ENCODE peak calls at places on chromosomes 11 and 22, in four cellular contexts. X is AG10803, R is transverse colon, P is Calu3. E is an unnamed sample.

GRCh38 chr22:22666307-22667091 is 22.1 kb downstream of the GGTLC2 start:
- DNase-seq in P (peak), R (peak), X (peak), E (no peak)

GRCh38 chr22:39997939-39998726 is 3.4 kb downstream of the FAM83F start:
- DNase-seq in P (peak), X (no peak), R (peak), E (no peak)

GRCh38 chr11:102345923-102346322 is 1.1 kb upstream of the BIRC2 start:
- DNase-seq in R (no peak), X (peak), P (peak), E (no peak)

GRCh38 chr22:40436460-40437431 is 66.4 kb downstream of the SGSM3 start:
- DNase-seq in X (peak), P (peak), R (peak), E (no peak)

GRCh38 chr11:115170133-115170815 is 333.9 kb downstream of the CADM1 start:
- DNase-seq in R (peak), X (peak), P (peak), E (no peak)

GRCh38 chr11:61057615-61058014 is 44.7 kb upstream of the CD5 start:
- DNase-seq in X (no peak), P (no peak), R (no peak), E (no peak)

GRCh38 chr11:32615422-32615821 is 31.8 kb downstream of the EIF3M start:
- DNase-seq in P (no peak), R (no peak), X (peak), E (no peak)

GRCh38 chr22:39463931-39464390 is 7.1 kb downstream of the MGAT3 start:
- DNase-seq in X (peak), R (no peak), P (no peak), E (no peak)

GRCh38 chr22:25448435-25449051 is 115.9 kb upstream of the GRK3 start:
- DNase-seq in P (peak), R (no peak), X (peak), E (no peak)

GRCh38 chr22:45842141-45842831 is 134.7 kb downstream of the WNT7B start:
- DNase-seq in R (no peak), P (no peak), X (peak), E (no peak)

GRCh38 chr11:65726660-65727059 is 6.1 kb upstream of the RNASEH2C start:
- DNase-seq in R (no peak), X (no peak), P (no peak), E (no peak)
- TF ChIP-seq CTCF in R (no peak), X (no peak), P (no peak), E (no peak)

DNA sequence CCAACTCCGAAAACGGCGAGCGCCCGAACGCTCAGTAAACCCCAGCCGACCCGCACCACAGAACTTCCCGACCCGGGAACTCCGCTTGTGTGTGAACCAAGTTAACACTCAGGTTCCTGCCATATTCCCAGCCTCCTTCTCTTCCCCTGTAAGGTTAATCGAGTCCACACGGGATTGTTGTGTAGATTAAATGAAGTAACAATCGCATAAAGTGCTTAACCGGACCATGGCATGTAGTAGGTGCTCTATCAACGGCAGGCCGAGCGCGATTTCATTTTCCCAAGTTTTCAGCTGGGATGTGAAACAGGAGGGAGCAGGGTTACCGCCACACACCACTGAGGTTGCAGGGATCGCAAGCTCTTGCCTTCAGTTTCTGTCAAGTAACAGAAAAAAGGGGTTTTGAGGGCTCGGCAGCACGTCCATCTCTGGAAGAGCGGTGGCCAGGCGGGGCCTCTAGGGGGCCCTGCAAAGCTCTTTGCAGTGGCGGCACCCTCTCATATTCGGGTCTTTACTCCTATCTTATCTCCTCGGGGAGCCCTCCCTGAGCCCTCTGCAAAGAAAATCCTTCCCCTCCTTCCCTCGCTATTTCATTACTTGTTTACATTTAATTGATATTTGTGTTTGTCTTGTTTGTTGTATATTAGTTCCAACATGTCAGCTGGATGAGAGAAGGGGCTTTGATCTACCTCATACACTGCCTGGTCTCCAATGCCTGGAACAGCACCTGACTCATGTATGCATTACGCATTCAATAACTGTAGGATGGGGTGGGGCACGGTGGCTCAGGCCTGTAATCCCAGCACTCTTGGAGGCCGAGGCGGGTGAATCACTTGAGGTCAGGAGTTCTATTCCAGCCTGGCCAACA is 792 bp upstream of the PLEKHA7 start:
- DNase-seq in X (no peak), P (peak), R (peak), E (no peak)
- TF ChIP-seq CTCF in X (peak), P (peak), R (peak), E (no peak)

DNA sequence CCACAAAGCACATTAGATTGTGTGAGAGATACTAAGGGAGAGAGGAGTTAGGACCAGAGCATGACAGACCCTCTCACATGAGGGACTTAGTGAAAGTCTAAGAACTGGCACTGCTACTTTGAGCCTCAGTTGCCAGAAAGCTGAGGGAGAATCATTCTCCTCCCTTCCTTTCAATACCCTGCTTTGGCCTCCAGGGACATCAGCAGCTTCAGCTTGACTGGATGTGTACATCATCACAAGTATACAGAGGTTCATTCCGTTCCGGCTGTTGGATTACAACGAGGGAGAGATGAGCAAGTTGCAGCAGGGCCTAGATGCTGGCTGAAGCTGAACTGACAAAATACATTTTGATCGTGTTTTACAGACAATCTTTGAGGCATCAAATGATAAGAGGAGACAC is 15.7 kb upstream of the ANO5 start:
- DNase-seq in P (no peak), R (no peak), X (no peak), E (no peak)
- TF ChIP-seq CTCF in P (no peak), R (no peak), X (no peak), E (no peak)

GRCh38 chr11:132312161-132312560 is 941.7 kb downstream of the NTM start:
- DNase-seq in P (no peak), R (no peak), X (peak), E (no peak)

GRCh38 chr11:132311703-132312102 is 941.3 kb downstream of the NTM start:
- DNase-seq in R (no peak), X (no peak), P (no peak), E (no peak)

GRCh38 chr11:132307309-132308020 is 937.0 kb downstream of the NTM start:
- DNase-seq in R (no peak), P (no peak), X (no peak), E (no peak)

GRCh38 chr11:132310390-132311375 is 940.3 kb downstream of the NTM start:
- DNase-seq in X (no peak), R (no peak), P (no peak), E (no peak)

DNA sequence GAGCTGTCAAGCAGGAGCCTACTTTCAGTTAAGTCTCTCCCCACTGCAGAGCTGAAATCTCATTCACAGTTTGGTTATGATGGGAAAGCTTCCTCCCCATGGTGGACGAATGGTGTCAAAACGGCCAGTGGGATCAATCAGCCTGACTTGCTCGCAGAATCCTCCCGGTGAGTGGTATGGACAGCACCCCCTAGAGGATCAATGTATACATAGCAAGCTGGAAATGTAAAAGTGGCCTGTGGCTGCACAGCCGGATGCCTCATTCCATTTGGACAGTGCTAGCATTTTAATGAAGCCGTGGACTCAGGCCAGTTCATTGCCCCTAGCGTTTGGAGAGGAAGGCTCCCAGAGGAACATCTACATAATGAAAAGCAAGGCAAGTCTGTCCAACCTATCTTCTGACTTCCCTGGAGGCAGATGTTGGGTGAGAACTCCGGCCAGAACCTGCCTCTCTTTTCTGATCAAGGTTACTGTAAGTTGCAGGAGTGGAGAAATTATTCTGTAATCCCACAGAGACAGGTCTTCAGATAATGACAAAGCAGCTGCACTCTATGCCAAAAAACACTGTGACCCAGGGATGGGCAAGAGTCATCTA is 942.3 kb downstream of the NTM start:
- DNase-seq in R (no peak), X (peak), P (no peak), E (no peak)
- TF ChIP-seq CTCF in R (no peak), X (peak), P (no peak), E (no peak)

GRCh38 chr11:117949062-117949461 is 19.9 kb upstream of the TMPRSS13 start:
- DNase-seq in R (no peak), P (no peak), X (no peak), E (no peak)

GRCh38 chr11:117950999-117951961 is 22.1 kb upstream of the TMPRSS13 start:
- DNase-seq in R (peak), X (no peak), P (no peak), E (no peak)

GRCh38 chr11:117953029-117953671 is 23.9 kb upstream of the TMPRSS13 start:
- DNase-seq in R (no peak), X (no peak), P (no peak), E (no peak)

GRCh38 chr11:117946842-117947526 is 17.8 kb upstream of the TMPRSS13 start:
- DNase-seq in P (peak), R (peak), X (peak), E (peak)

GRCh38 chr11:117950320-117950719 is 21.1 kb upstream of the TMPRSS13 start:
- DNase-seq in P (no peak), X (no peak), R (peak), E (no peak)
- TF ChIP-seq CTCF in P (no peak), X (no peak), R (peak), E (no peak)

GRCh38 chr22:26508148-26508547 is 4.1 kb downstream of the TFIP11 start:
- DNase-seq in P (no peak), X (no peak), R (no peak), E (no peak)

GRCh38 chr22:26503758-26504157 is 8.5 kb downstream of the TFIP11 start:
- DNase-seq in P (no peak), R (no peak), X (no peak), E (no peak)

GRCh38 chr22:26499188-26499703 is 13.0 kb downstream of the TFIP11 start:
- DNase-seq in R (no peak), P (no peak), X (no peak), E (no peak)

GRCh38 chr22:26501996-26502395 is 10.3 kb downstream of the TFIP11 start:
- DNase-seq in R (no peak), P (no peak), X (no peak), E (no peak)

DNA sequence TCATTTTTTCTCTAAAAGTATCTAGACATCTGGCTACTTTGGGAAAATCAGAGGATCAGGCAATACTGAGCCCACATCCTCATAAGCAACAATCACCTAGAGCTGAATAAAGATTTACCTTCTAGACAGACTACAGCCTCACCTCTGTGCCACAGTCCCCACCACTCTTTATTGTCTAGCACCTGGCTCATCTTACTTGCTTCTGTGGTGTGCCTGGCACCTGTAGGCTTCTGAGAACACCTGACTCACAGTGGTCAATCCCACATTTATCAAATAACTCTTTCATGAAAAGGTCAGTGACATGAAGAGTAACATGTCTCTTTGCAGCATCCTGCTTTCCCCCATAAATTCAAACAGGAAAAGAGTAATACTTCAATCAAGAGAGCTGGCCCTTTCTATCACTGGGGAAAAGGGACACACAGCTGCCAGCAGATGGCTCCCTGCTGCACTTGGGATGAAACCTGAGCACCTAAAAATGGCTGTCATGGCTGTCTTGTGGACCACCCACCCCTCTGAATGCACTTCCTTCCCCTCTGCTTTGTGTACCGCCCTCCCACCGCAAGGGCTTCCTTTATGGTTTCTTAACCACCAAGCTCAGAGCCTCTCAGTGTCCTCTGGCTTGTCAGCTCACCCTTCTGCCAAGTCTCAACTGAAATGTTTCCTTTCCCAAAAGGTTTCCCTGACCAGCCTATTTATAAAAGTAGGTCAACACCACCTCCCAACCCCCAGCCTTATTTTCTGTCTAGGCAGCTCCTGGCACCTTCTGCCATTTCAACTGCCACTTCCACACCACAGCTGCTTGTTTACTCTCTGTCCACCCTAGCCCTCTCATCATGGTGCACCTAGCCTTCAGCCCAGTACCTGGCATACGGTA is 9.3 kb downstream of the TFIP11 start:
- DNase-seq in X (peak), P (peak), R (peak), E (no peak)
- TF ChIP-seq CTCF in X (peak), P (peak), R (peak), E (no peak)

DNA sequence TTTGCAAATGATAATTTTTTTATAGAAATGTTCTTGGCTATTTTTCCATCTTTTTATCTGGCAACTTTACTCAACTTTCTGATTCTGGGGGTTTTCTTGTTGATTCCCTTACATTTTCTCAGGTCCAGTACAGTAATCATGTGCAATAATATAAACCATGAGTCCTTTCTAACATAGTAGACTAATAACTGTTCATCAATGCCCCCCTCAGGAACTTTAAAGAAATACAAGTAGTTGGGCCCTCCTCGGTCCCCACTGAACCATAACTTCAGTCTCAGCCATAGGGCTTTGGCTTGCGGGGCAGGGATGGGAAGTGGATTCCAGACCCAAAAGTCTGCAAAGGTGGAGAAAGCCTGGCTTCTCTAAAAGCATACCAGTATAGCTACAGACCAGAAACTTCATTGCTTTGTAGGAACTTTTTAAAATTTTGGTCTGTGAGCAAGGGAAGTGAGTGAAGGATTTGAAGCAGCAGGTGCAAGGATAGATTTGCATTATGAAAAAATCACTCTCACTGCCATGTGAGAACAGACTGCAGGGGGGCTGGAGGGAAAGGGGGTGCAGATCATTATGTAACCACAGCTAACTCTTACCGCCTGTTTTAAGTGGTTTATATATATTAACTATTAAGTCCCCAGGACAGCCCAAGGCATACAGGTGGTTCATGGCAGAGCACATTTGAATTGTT is 10.5 kb upstream of the TUB start:
- DNase-seq in R (no peak), X (peak), P (no peak), E (no peak)
- TF ChIP-seq CTCF in R (no peak), X (peak), P (peak), E (no peak)

DNA sequence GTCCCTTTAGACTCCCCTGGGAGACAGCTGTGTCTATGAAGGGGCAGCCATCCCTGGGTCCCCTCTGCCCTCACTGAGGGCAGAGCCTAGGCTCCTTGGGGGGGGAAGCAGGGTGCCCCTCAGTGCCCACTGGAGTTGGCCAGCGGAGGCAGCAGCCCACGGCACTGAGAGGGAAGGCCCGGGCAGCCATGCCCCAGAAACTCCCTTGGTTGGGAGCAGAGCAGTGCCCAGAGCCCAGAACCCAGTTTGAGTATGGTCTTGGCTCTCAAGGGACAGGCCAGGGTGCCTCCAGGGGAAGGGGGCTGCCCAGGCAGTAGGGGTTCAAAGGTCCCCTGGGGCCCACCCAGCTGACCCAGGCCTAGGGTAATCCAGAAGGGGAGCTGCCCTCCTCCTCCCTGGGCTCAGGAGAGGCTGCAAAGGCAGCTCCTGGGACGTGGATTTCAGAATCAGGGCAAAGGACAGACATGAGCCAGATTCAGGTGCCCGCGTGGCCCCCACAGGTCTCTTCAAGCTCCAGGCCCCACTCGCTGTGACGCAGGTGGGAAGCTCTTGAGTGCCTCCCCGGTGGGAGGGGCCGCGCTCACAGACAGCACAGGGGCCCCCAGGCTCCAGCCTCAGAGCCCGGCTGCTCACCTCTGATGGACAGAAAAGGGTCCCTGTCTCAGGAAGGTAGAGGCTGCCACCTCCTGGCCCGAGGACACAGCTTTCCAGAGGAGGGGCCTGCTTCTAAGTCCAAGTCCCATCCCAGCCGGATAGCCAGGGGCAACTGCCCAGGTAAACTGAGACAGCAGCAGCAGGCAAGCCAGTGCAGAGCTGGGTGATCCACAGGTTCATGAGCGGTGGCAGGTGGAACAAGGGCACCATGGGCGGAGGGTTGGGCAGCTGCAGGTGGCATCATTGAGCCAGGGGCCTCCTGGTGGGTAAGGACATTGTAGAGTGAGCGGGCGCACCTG is 2.6 kb downstream of the C11orf21 start:
- DNase-seq in R (peak), X (no peak), P (peak), E (peak)
- TF ChIP-seq CTCF in R (peak), X (no peak), P (peak), E (no peak)